ENCODE peak calls at places on chromosomes 4 and X, in nine cellular contexts. One of them, this sample, is unnamed.
A peak's percentile ranks its signal among the peaks of the same experiment; 100 is the strongest.

GRCh38 chrX:37388413-37388812 is 39.2 kb downstream of the PRRG1 start:
- DNase-seq in activated T-cell treated with anti-CD3 and anti-CD28 coated beads, Interleukin-2, amount 50 U/mL, for 72 hours: no peak
- DNase-seq in colonic mucosa: no peak
- DNase-seq in ACHN: no peak
- DNase-seq in GM04504: no peak
- DNase-seq in HEK293T: no peak
- DNase-seq in left ventricle myocardium inferior: no peak
- DNase-seq in tibial artery: no peak
- DNase-seq in NCI-H1417: no peak
- DNase-seq in this sample: no peak

GRCh38 chr4:31104033-31104432 is 383.9 kb downstream of the PCDH7 start:
- DNase-seq in activated T-cell treated with anti-CD3 and anti-CD28 coated beads, Interleukin-2, amount 50 U/mL, for 72 hours: no peak
- DNase-seq in colonic mucosa: no peak
- DNase-seq in ACHN: no peak
- DNase-seq in GM04504: no peak
- DNase-seq in HEK293T: no peak
- DNase-seq in left ventricle myocardium inferior: no peak
- DNase-seq in tibial artery: no peak
- DNase-seq in NCI-H1417: no peak
- DNase-seq in this sample: no peak

GRCh38 chr4:159497961-159498360 is 395.1 kb downstream of the RAPGEF2 start:
- DNase-seq in activated T-cell treated with anti-CD3 and anti-CD28 coated beads, Interleukin-2, amount 50 U/mL, for 72 hours: no peak
- DNase-seq in colonic mucosa: no peak
- DNase-seq in ACHN: no peak
- DNase-seq in GM04504: no peak
- DNase-seq in HEK293T: no peak
- DNase-seq in left ventricle myocardium inferior: no peak
- DNase-seq in tibial artery: no peak
- DNase-seq in NCI-H1417: no peak
- DNase-seq in this sample: no peak

GRCh38 chr4:52091811-52092210 is 40.7 kb downstream of the SPATA18 start:
- DNase-seq in activated T-cell treated with anti-CD3 and anti-CD28 coated beads, Interleukin-2, amount 50 U/mL, for 72 hours: no peak
- DNase-seq in colonic mucosa: peak; percentile 21
- DNase-seq in ACHN: no peak
- DNase-seq in GM04504: no peak
- DNase-seq in HEK293T: no peak
- DNase-seq in left ventricle myocardium inferior: no peak
- DNase-seq in tibial artery: no peak
- DNase-seq in NCI-H1417: no peak
- DNase-seq in this sample: no peak

GRCh38 chrX:41621236-41621651 is 67.5 kb upstream of the GPR34 start:
- DNase-seq in activated T-cell treated with anti-CD3 and anti-CD28 coated beads, Interleukin-2, amount 50 U/mL, for 72 hours: no peak
- DNase-seq in colonic mucosa: no peak
- DNase-seq in ACHN: peak; percentile 76
- DNase-seq in GM04504: no peak
- DNase-seq in HEK293T: peak; percentile 15
- DNase-seq in left ventricle myocardium inferior: no peak
- DNase-seq in tibial artery: no peak
- DNase-seq in NCI-H1417: no peak
- DNase-seq in this sample: no peak

GRCh38 chr4:37822220-37822619 is 4.3 kb upstream of the PGM2 start:
- DNase-seq in activated T-cell treated with anti-CD3 and anti-CD28 coated beads, Interleukin-2, amount 50 U/mL, for 72 hours: no peak
- DNase-seq in colonic mucosa: no peak
- DNase-seq in ACHN: no peak
- DNase-seq in GM04504: no peak
- DNase-seq in HEK293T: no peak
- DNase-seq in left ventricle myocardium inferior: no peak
- DNase-seq in tibial artery: no peak
- DNase-seq in NCI-H1417: peak; percentile 51
- DNase-seq in this sample: no peak

GRCh38 chr4:174263445-174263736 is 20.1 kb downstream of the FBXO8 start:
- DNase-seq in activated T-cell treated with anti-CD3 and anti-CD28 coated beads, Interleukin-2, amount 50 U/mL, for 72 hours: no peak
- DNase-seq in colonic mucosa: no peak
- DNase-seq in ACHN: no peak
- DNase-seq in GM04504: no peak
- DNase-seq in HEK293T: no peak
- DNase-seq in left ventricle myocardium inferior: no peak
- DNase-seq in tibial artery: no peak
- DNase-seq in NCI-H1417: no peak
- DNase-seq in this sample: no peak

GRCh38 chr4:76987153-76987562 is 37.6 kb downstream of the SEPTIN11 start:
- DNase-seq in activated T-cell treated with anti-CD3 and anti-CD28 coated beads, Interleukin-2, amount 50 U/mL, for 72 hours: no peak
- DNase-seq in colonic mucosa: no peak
- DNase-seq in ACHN: no peak
- DNase-seq in GM04504: peak; percentile 99
- DNase-seq in HEK293T: no peak
- DNase-seq in left ventricle myocardium inferior: peak; percentile 34
- DNase-seq in tibial artery: no peak
- DNase-seq in NCI-H1417: no peak
- DNase-seq in this sample: no peak

This sample was measured in lower leg skin.